ENCODE peak calls at places on chromosomes 7 and 10, in eight cellular contexts. D, J, B, X, U, I, S and E are unnamed samples.

GRCh38 chr7:150396426-150397375 is 17.6 kb downstream of the ZNF775 start:
- DNase-seq in D (no peak), I (peak), S (no peak), X (peak), J (no peak), B (no peak), U (no peak), E (no peak)

GRCh38 chr7:55028011-55028410 is 9.2 kb downstream of the EGFR start:
- DNase-seq in X (no peak), I (no peak), B (no peak), S (no peak), J (no peak), U (no peak), D (no peak), E (no peak)

GRCh38 chr10:133298466-133298865 is 10.2 kb downstream of the TUBGCP2 start:
- DNase-seq in I (no peak), B (no peak), S (no peak), U (no peak), D (no peak), J (no peak), X (no peak), E (no peak)

GRCh38 chr7:48004023-48004422 is 24.6 kb upstream of the HUS1 start:
- DNase-seq in U (no peak), D (no peak), X (no peak), S (no peak), J (no peak), I (no peak), B (no peak), E (no peak)

GRCh38 chr10:6313107-6313895 is 110.6 kb downstream of the PFKFB3 start:
- DNase-seq in U (no peak), B (peak), D (no peak), S (no peak), J (no peak), I (no peak), X (no peak), E (no peak)

GRCh38 chr10:62733654-62734293 is 70.7 kb upstream of the ADO start:
- DNase-seq in J (no peak), S (no peak), U (no peak), I (no peak), D (no peak), X (no peak), B (no peak), E (no peak)

GRCh38 chr7:108347616-108348015 is 108.6 kb downstream of the NRCAM start:
- DNase-seq in J (peak), I (no peak), S (peak), D (no peak), U (no peak), X (no peak), B (no peak), E (no peak)

GRCh38 chr7:12067156-12067831 is 143.8 kb upstream of the TMEM106B start:
- DNase-seq in X (no peak), B (no peak), J (peak), S (peak), D (no peak), U (peak), I (peak), E (peak)

GRCh38 chr7:101094376-101094775 is 9.1 kb downstream of the TRIM56 start:
- DNase-seq in U (no peak), S (no peak), I (no peak), B (no peak), D (no peak), X (no peak), J (no peak), E (no peak)

GRCh38 chr10:29471483-29471859 is 163.3 kb downstream of the SVIL start:
- DNase-seq in B (peak), X (no peak), J (no peak), U (peak), S (peak), D (no peak), I (no peak), E (no peak)

GRCh38 chr7:151410405-151411390 is 860 bp upstream of the WDR86 start:
- DNase-seq in I (no peak), S (no peak), U (no peak), B (no peak), J (no peak), X (peak), D (no peak), E (no peak)

GRCh38 chr7:75591467-75591866 is 99.3 kb downstream of the SPDYE5 start:
- DNase-seq in I (no peak), U (no peak), S (no peak), B (no peak), X (no peak), J (no peak), D (no peak), E (no peak)

GRCh38 chr7:45701701-45702460 is 127.7 kb downstream of the ADCY1 start:
- DNase-seq in I (peak), S (no peak), B (peak), D (peak), J (no peak), U (no peak), X (peak), E (no peak)

GRCh38 chr7:36360244-36360643 is 29.4 kb upstream of the ANLN start:
- DNase-seq in D (no peak), X (no peak), S (no peak), B (no peak), U (no peak), J (no peak), I (no peak), E (no peak)

GRCh38 chr10:68156373-68157185 is 47.3 kb downstream of the MYPN start:
- DNase-seq in U (no peak), D (peak), B (no peak), X (no peak), J (peak), S (peak), I (peak), E (peak)

GRCh38 chr7:53611043-53611442 is 575.6 kb downstream of the POM121L12 start:
- DNase-seq in I (no peak), X (no peak), S (no peak), U (no peak), J (no peak), D (no peak), B (no peak), E (no peak)

GRCh38 chr10:49595003-49595712 is 15.0 kb upstream of the SLC18A3 start:
- DNase-seq in U (no peak), X (no peak), J (no peak), I (no peak), B (no peak), D (no peak), S (no peak), E (peak)

GRCh38 chr10:69874464-69874863 is 72.8 kb downstream of the COL13A1 start:
- DNase-seq in B (peak), J (peak), S (peak), X (no peak), I (no peak), D (no peak), U (no peak), E (no peak)

GRCh38 chr10:47353351-47353750 is 5.2 kb downstream of the RBP3 start:
- DNase-seq in S (no peak), X (no peak), D (no peak), I (no peak), U (no peak), B (no peak), J (no peak), E (no peak)

GRCh38 chr7:116630932-116631449 is 41.0 kb upstream of the MET start:
- DNase-seq in S (peak), B (peak), J (peak), I (peak), D (peak), U (no peak), X (peak), E (no peak)

GRCh38 chr10:131930150-131930549 is 29.3 kb downstream of the PPP2R2D start:
- DNase-seq in U (no peak), S (no peak), I (no peak), X (peak), J (no peak), B (no peak), D (no peak), E (no peak)

GRCh38 chr10:78770167-78771090 is 298.3 kb upstream of the ZMIZ1 start:
- DNase-seq in J (no peak), I (peak), D (no peak), B (no peak), X (peak), U (no peak), S (no peak), E (no peak)

GRCh38 chr7:106839511-106839910 is 25.6 kb upstream of the PIK3CG start:
- DNase-seq in I (no peak), S (no peak), X (no peak), J (no peak), B (no peak), U (no peak), D (no peak), E (no peak)

GRCh38 chr7:1725199-1725701 is 55.2 kb downstream of the ELFN1 start:
- DNase-seq in U (no peak), B (no peak), J (no peak), X (no peak), D (peak), S (peak), I (peak), E (no peak)

GRCh38 chr10:22148956-22149355 is 68.9 kb downstream of the EBLN1 start:
- DNase-seq in D (no peak), U (no peak), S (peak), J (no peak), B (no peak), X (no peak), I (no peak), E (no peak)

GRCh38 chr7:115363916-115364315 is 442.0 kb downstream of the MDFIC start:
- DNase-seq in X (no peak), I (no peak), B (no peak), J (no peak), U (no peak), D (no peak), S (no peak), E (no peak)

GRCh38 chr10:77713506-77714280 is 76.1 kb upstream of the KCNMA1 start:
- DNase-seq in S (peak), B (no peak), I (no peak), D (no peak), X (no peak), U (no peak), J (no peak), E (no peak)

GRCh38 chr7:144818516-144818915 is 17.3 kb downstream of the TPK1 start:
- DNase-seq in J (no peak), D (no peak), U (no peak), I (peak), S (peak), X (no peak), B (no peak), E (no peak)

GRCh38 chr10:72981882-72982529 is 27.4 kb upstream of the PLA2G12B start:
- DNase-seq in D (no peak), S (no peak), J (no peak), I (no peak), X (no peak), B (no peak), U (no peak), E (no peak)

GRCh38 chr7:105638942-105639495 is 57.7 kb upstream of the EFCAB10 start:
- DNase-seq in J (no peak), D (no peak), U (no peak), B (no peak), X (no peak), S (peak), I (no peak), E (no peak)

GRCh38 chr7:44634187-44634838 is 27.9 kb downstream of the OGDH start:
- DNase-seq in B (no peak), X (no peak), J (no peak), I (peak), D (no peak), S (no peak), U (no peak), E (no peak)

GRCh38 chr10:71094712-71095390 is 117.5 kb upstream of the UNC5B start:
- DNase-seq in X (no peak), D (no peak), I (no peak), B (no peak), U (no peak), J (no peak), S (no peak), E (peak)

GRCh38 chr7:130490287-130490686 is 1.6 kb upstream of the MEST start:
- DNase-seq in B (no peak), I (no peak), U (no peak), D (no peak), J (no peak), X (no peak), S (peak), E (no peak)

GRCh38 chr10:35641430-35642015 is 573 bp downstream of the FZD8 start:
- DNase-seq in X (no peak), I (no peak), U (no peak), J (peak), B (peak), S (peak), D (peak), E (peak)

GRCh38 chr10:35640951-35641429 is 1.1 kb downstream of the FZD8 start:
- DNase-seq in X (peak), D (peak), B (peak), S (peak), U (peak), J (peak), I (peak), E (peak)

GRCh38 chr10:35639651-35640311 is 2.3 kb downstream of the FZD8 start:
- DNase-seq in B (peak), X (peak), I (no peak), U (no peak), D (peak), S (peak), J (peak), E (no peak)

GRCh38 chr10:35639021-35639521 is 3.0 kb downstream of the FZD8 start:
- DNase-seq in I (no peak), U (no peak), S (no peak), X (no peak), J (no peak), B (no peak), D (no peak), E (no peak)

DNA sequence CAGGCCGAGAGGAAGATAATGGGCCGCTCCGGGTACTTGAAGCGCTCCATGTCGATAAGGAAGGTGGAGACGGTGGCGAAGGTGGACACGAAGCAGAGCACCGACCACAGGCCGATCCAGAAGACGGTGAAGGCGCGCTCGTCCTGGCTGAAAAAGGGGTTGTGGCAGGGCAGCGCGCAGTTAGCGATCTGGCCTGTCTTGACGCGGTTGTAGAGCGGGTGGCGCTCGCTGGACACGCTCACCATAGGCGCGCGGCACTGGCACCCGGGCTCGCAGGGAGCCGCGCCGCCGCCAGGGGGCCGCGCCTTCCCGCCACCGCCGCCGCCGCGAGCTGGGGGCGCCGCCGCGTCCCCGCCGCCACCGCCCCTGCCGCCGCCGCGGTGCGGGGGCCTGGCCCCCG is 1.6 kb downstream of the FZD8 start:
- DNase-seq in I (peak), S (peak), X (peak), B (peak), J (peak), D (peak), U (no peak), E (peak)
- TF ChIP-seq CTCF in I (peak), S (peak), X (peak), B (no peak), J (peak), D (peak), U (peak), E (peak)

GRCh38 chr7:158228986-158229385 is 358.6 kb downstream of the PTPRN2 start:
- DNase-seq in I (no peak), B (no peak), X (no peak), J (no peak), S (no peak), U (no peak), D (no peak), E (no peak)
- TF ChIP-seq CTCF in I (no peak), B (no peak), X (no peak), J (no peak), S (no peak), U (no peak), D (no peak), E (no peak)

GRCh38 chr10:116385994-116386809 is 41.4 kb upstream of the PNLIPRP3 start:
- DNase-seq in D (no peak), B (no peak), I (no peak), J (peak), X (no peak), U (peak), S (peak), E (no peak)
- TF ChIP-seq CTCF in D (peak), B (no peak), I (peak), J (peak), X (peak), U (peak), S (peak), E (peak)

GRCh38 chr10:116278832-116279231 is 5.8 kb upstream of the GFRA1 start:
- DNase-seq in I (no peak), X (no peak), S (no peak), U (no peak), J (no peak), B (no peak), D (no peak), E (no peak)

GRCh38 chr10:116272497-116273221 is at the start of gene GFRA1:
- DNase-seq in J (peak), D (peak), I (no peak), B (peak), U (no peak), S (no peak), X (no peak), E (peak)

GRCh38 chr10:116271593-116272496 is 1.2 kb downstream of the GFRA1 start:
- DNase-seq in X (no peak), S (no peak), I (no peak), J (no peak), B (peak), D (no peak), U (no peak), E (peak)

GRCh38 chr10:116270691-116271592 is 2.1 kb downstream of the GFRA1 start:
- DNase-seq in U (no peak), D (no peak), B (peak), S (no peak), X (no peak), J (no peak), I (no peak), E (peak)

GRCh38 chr10:116274141-116274861 is 1.3 kb upstream of the GFRA1 start:
- DNase-seq in X (no peak), B (peak), I (no peak), U (no peak), J (peak), D (no peak), S (peak), E (peak)
- TF ChIP-seq CTCF in X (no peak), B (no peak), I (no peak), U (no peak), J (no peak), D (no peak), S (no peak), E (no peak)

GRCh38 chr7:95047291-95047690 is 139.9 kb downstream of the PPP1R9A start:
- DNase-seq in D (no peak), X (no peak), B (no peak), I (no peak), S (no peak), J (no peak), U (no peak), E (no peak)

GRCh38 chr7:95046494-95047240 is 139.3 kb downstream of the PPP1R9A start:
- DNase-seq in I (no peak), B (no peak), J (no peak), S (peak), D (no peak), X (no peak), U (no peak), E (no peak)

GRCh38 chr7:95045236-95045923 is 138.0 kb downstream of the PPP1R9A start:
- DNase-seq in J (peak), I (no peak), X (no peak), B (no peak), D (no peak), S (peak), U (no peak), E (no peak)
- TF ChIP-seq CTCF in J (peak), I (no peak), X (peak), B (no peak), D (no peak), S (peak), U (peak), E (peak)

GRCh38 chr7:15007507-15007906 is 105.0 kb upstream of the DGKB start:
- DNase-seq in B (no peak), U (no peak), D (no peak), X (no peak), I (no peak), J (peak), S (no peak), E (no peak)
- TF ChIP-seq CTCF in B (no peak), U (peak), D (no peak), X (peak), I (peak), J (peak), S (peak), E (peak)

GRCh38 chr10:123687758-123688157 is 21.6 kb downstream of the GPR26 start:
- DNase-seq in I (no peak), J (no peak), U (no peak), D (no peak), S (no peak), X (no peak), B (no peak), E (no peak)
- TF ChIP-seq CTCF in I (no peak), J (no peak), U (peak), D (no peak), S (no peak), X (no peak), B (no peak), E (no peak)